ENCODE peak calls at places on chromosome 21, in eight cellular contexts. Y is endothelial cell of umbilical vein, O is K562, P is breast epithelium, X is prostate gland, U is HCT116, M is GM23338, L is stomach. N is an unnamed sample.

GRCh38 chr21:27314096-27314495 is 347.2 kb upstream of the ADAMTS5 start:
- DNase-seq in Y (no peak), O (no peak), P (no peak), X (no peak), U (no peak), M (no peak), L (no peak), N (no peak)

GRCh38 chr21:17854771-17855170 is 35.6 kb upstream of the C21orf91 start:
- DNase-seq in Y (no peak), O (no peak), P (no peak), X (no peak), U (no peak), M (no peak), L (no peak), N (no peak)

GRCh38 chr21:41625428-41625827 is 117.5 kb upstream of the TMPRSS2 start:
- DNase-seq in Y (no peak), O (no peak), P (no peak), X (no peak), U (no peak), M (no peak), L (no peak), N (no peak)

GRCh38 chr21:37220433-37220980 is 46.6 kb downstream of the VPS26C start:
- DNase-seq in Y (peak; percentile 70), O (no peak), P (no peak), X (no peak), U (no peak), M (peak; percentile 66), L (no peak), N (peak; percentile 13)

GRCh38 chr21:41827951-41828883 is 50.9 kb downstream of the PRDM15 start:
- DNase-seq in Y (no peak), O (no peak), P (no peak), X (no peak), U (no peak), M (no peak), L (no peak), N (no peak)

GRCh38 chr21:41555053-41555452 is 47.1 kb upstream of the TMPRSS2 start:
- DNase-seq in Y (no peak), O (no peak), P (no peak), X (no peak), U (no peak), M (no peak), L (no peak), N (no peak)

GRCh38 chr21:32448803-32449594 is 36.5 kb downstream of the EVA1C start:
- DNase-seq in Y (no peak), O (no peak), P (no peak), X (no peak), U (no peak), M (no peak), L (no peak), N (no peak)

GRCh38 chr21:40120944-40121575 is 253.8 kb downstream of the PCP4 start:
- DNase-seq in Y (no peak), O (peak; percentile 20), P (no peak), X (no peak), U (no peak), M (peak; percentile 51), L (no peak), N (no peak)

GRCh38 chr21:40054403-40054802 is 187.2 kb downstream of the PCP4 start:
- DNase-seq in Y (no peak), O (no peak), P (peak; percentile 81), X (peak; percentile 94), U (no peak), M (no peak), L (peak; percentile 87), N (no peak)

GRCh38 chr21:35044128-35044527 is 5.0 kb downstream of the RUNX1 start:
- DNase-seq in Y (no peak), O (no peak), P (no peak), X (no peak), U (no peak), M (no peak), L (no peak), N (no peak)
- H3K4me3 ChIP-seq in Y (no peak overlapping the region), O (no peak overlapping the region), P (no peak overlapping the region), X (no peak overlapping the region), U (no peak overlapping the region), M (no peak overlapping the region), L (no peak overlapping the region), N (no peak overlapping the region)

DNA sequence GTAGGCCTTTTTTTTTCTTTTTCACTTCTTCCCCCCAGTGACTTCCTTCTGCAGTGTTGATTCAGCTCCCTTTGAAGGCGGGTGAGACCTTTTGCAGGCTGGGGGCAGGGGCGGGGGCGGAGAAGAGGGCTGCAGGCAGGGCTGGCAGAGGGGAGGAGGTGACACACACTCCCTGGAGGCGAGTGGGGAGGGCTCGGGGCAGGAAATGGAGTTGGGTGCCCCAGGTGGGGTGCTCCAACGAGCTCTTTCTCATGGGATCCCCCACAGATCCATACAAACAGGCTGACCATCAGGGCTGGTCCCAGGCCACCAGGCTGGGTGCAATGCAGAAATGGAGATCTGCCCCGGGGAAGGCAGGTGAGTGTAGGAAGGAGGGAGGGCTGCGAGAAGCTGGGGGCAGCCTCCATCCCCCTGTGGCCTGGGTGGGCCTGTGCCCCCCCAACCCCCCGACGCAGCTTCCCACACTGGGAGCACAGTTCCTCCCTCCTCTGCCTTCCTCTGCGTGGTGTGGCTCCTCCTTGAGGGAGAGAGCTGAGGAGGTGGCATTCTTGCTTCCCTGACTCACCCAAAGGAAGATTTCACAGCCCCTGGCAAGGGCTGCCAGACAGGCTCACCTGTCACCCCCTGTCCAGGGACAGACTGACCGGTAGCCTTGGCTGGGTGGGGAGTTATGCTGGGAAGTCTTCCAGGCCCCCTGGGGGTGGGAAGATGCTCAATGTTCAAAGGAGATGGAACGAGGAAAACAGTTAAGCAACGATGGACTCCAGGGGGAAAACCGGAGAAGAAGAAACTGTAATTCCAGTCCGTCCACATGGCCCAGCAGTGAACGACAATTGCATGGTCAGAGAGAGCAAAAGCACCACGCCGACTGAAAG is 7.1 kb upstream of the ITGB2 start:
- DNase-seq in Y (no peak), O (peak; percentile 64), P (no peak), X (no peak), U (no peak), M (no peak), L (no peak), N (no peak)
- TF ChIP-seq POLR2AphosphoS5 in Y (no peak), O (no peak), P (peak; percentile 61), X (no peak), U (no peak), M (no peak), L (no peak), N (no peak)

GRCh38 chr21:15121097-15121654 is 56.4 kb upstream of the NRIP1 start:
- DNase-seq in Y (no peak), O (no peak), P (no peak), X (no peak), U (no peak), M (no peak), L (no peak), N (no peak)
- H3K4me3 ChIP-seq in Y (no peak overlapping the region), O (no peak overlapping the region), P (no peak overlapping the region), X (no peak overlapping the region), U (no peak overlapping the region), M (no peak overlapping the region), L (no peak overlapping the region), N (no peak overlapping the region)

DNA sequence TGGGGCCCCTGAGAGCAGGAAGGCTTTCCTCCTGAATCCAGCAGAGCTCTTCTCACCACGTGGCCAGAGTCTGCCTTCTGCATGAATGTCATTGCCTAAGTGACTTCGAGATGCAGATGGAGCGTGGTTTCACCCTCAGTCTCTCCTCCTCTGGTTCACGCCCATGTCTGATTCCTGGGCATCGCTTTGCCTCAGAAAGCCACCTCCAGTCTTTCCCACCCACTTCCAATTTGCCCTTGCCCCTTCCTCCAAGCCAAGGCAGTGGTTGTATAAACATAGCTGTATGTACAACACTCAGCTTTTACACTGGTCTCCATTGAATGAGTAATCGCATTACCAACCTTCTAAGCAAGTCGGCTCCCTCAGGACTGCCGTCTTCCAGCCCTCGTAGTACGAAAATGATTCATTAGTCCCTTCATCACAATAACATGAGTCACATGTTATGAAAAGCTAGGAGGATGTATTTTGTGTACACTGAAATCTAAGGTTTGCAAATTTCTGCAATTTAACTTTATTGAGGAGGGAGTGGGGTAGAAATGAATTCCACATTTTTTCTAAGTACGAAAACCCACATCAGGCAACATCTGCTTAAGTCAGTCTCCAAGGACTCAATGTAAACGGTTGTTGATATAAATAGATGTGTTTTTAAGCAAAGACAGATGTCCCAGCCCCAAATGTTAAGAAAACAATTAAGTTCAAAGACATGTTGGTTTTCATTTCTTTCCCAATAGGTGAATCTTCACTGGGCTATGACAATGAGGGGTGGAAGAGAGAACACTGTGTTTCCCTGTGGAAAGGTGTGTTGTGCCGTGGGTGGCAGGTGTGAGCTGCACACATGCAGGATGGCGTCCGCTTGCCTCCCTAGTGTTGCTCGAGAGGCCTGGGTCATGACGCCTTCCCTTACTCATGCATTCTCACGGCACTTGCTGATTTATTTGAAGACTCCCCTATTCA is 32.3 kb upstream of the ETS2 start:
- DNase-seq in Y (peak; percentile 91), O (no peak), P (no peak), X (no peak), U (peak; percentile 81), M (no peak), L (no peak), N (peak; percentile 52)
- TF ChIP-seq POLR2AphosphoS5 in Y (no peak), O (no peak), P (no peak), X (no peak), U (no peak), M (no peak), L (peak; percentile 77), N (no peak)

DNA sequence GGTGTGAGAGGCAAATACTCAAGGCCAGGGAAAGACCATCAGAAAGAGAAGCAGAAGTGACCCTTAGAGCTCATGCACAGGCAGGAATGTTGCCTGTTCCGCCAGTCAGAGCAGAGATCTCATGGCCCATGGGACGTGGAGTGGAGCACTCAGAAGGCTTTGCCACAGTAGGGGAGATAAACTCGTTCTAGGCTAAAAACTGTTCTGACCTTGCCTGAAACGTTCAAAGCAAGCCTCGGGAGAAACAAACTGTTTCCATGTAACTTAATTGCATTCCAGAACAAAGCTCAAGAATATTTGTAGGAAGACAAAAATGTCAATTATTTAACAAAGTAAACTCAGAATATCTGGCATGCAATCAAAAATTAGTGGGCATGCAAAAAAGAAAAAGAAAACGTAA is 20.7 kb upstream of the SLC19A1 start:
- DNase-seq in Y (no peak), O (no peak), P (no peak), X (no peak), U (no peak), M (no peak), L (no peak), N (no peak)
- H3K4me3 ChIP-seq in Y (no peak overlapping the region), O (no peak overlapping the region), P (no peak overlapping the region), X (no peak overlapping the region), U (no peak overlapping the region), M (no peak overlapping the region), L (no peak overlapping the region), N (no peak overlapping the region)

GRCh38 chr21:45467221-45467779 is 62.3 kb downstream of the COL18A1 start:
- DNase-seq in Y (no peak), O (no peak), P (no peak), X (no peak), U (no peak), M (no peak), L (no peak), N (no peak)
- TF ChIP-seq POLR2AphosphoS5 in Y (no peak), O (no peak), P (no peak), X (no peak), U (no peak), M (no peak), L (no peak), N (no peak)